ENCODE peak calls at places on chromosomes 11 and 22, in four cellular contexts. One of them, this sample, is unnamed.

GRCh38 chr11:14542384-14542783 is 22.2 kb upstream of the PSMA1 start:
- DNase-seq in GM23248: no peak
- DNase-seq in naive thymus-derived CD4-positive, alpha-beta T cell: no peak
- DNase-seq in activated CD4-positive, alpha-beta T cell treated with anti-CD3 and anti-CD28 coated beads, Interleukin-2, amount 50 U/mL, for 24 hours: no peak
- DNase-seq in this sample: no peak

GRCh38 chr22:37431366-37431765 is 4.1 kb upstream of the ELFN2 start:
- DNase-seq in GM23248: peak; percentile 17
- DNase-seq in activated CD4-positive, alpha-beta T cell treated with anti-CD3 and anti-CD28 coated beads, Interleukin-2, amount 50 U/mL, for 24 hours: no peak
- DNase-seq in naive thymus-derived CD4-positive, alpha-beta T cell: no peak
- DNase-seq in this sample: no peak

GRCh38 chr11:10080134-10080533 is 213.9 kb downstream of the SBF2 start:
- DNase-seq in naive thymus-derived CD4-positive, alpha-beta T cell: no peak
- DNase-seq in activated CD4-positive, alpha-beta T cell treated with anti-CD3 and anti-CD28 coated beads, Interleukin-2, amount 50 U/mL, for 24 hours: no peak
- DNase-seq in GM23248: no peak
- DNase-seq in this sample: no peak

GRCh38 chr11:131580466-131580865 is 210.1 kb downstream of the NTM start:
- DNase-seq in GM23248: peak; percentile 72
- DNase-seq in naive thymus-derived CD4-positive, alpha-beta T cell: no peak
- DNase-seq in activated CD4-positive, alpha-beta T cell treated with anti-CD3 and anti-CD28 coated beads, Interleukin-2, amount 50 U/mL, for 24 hours: no peak
- DNase-seq in this sample: no peak

GRCh38 chr22:22201185-22201924 is 43.2 kb upstream of the VPREB1 start:
- DNase-seq in naive thymus-derived CD4-positive, alpha-beta T cell: peak; percentile 40
- DNase-seq in GM23248: peak; percentile 46
- DNase-seq in activated CD4-positive, alpha-beta T cell treated with anti-CD3 and anti-CD28 coated beads, Interleukin-2, amount 50 U/mL, for 24 hours: peak; percentile 50
- DNase-seq in this sample: no peak

GRCh38 chr22:25780673-25781072 is 38.7 kb downstream of the MYO18B start:
- DNase-seq in activated CD4-positive, alpha-beta T cell treated with anti-CD3 and anti-CD28 coated beads, Interleukin-2, amount 50 U/mL, for 24 hours: no peak
- DNase-seq in GM23248: no peak
- DNase-seq in naive thymus-derived CD4-positive, alpha-beta T cell: no peak
- DNase-seq in this sample: no peak

GRCh38 chr22:42990131-42990838 is 24.7 kb downstream of the PACSIN2 start:
- DNase-seq in activated CD4-positive, alpha-beta T cell treated with anti-CD3 and anti-CD28 coated beads, Interleukin-2, amount 50 U/mL, for 24 hours: no peak
- DNase-seq in GM23248: peak; percentile 97
- DNase-seq in naive thymus-derived CD4-positive, alpha-beta T cell: no peak
- DNase-seq in this sample: no peak

GRCh38 chr11:1831338-1832180 is 3.2 kb upstream of the SYT8 start:
- DNase-seq in GM23248: no peak
- DNase-seq in activated CD4-positive, alpha-beta T cell treated with anti-CD3 and anti-CD28 coated beads, Interleukin-2, amount 50 U/mL, for 24 hours: no peak
- DNase-seq in naive thymus-derived CD4-positive, alpha-beta T cell: no peak
- DNase-seq in this sample: no peak

GRCh38 chr11:61026121-61027031 is 54.9 kb downstream of the CD6 start:
- DNase-seq in activated CD4-positive, alpha-beta T cell treated with anti-CD3 and anti-CD28 coated beads, Interleukin-2, amount 50 U/mL, for 24 hours: no peak
- DNase-seq in naive thymus-derived CD4-positive, alpha-beta T cell: peak; percentile 88
- DNase-seq in GM23248: no peak
- DNase-seq in this sample: no peak

GRCh38 chr11:65310756-65311155 is 3.9 kb upstream of the CDC42EP2 start:
- DNase-seq in GM23248: no peak
- DNase-seq in naive thymus-derived CD4-positive, alpha-beta T cell: no peak
- DNase-seq in activated CD4-positive, alpha-beta T cell treated with anti-CD3 and anti-CD28 coated beads, Interleukin-2, amount 50 U/mL, for 24 hours: no peak
- DNase-seq in this sample: no peak

GRCh38 chr22:28141614-28142013 is 222.6 kb upstream of the PITPNB start:
- DNase-seq in GM23248: peak; percentile 83
- DNase-seq in naive thymus-derived CD4-positive, alpha-beta T cell: no peak
- DNase-seq in activated CD4-positive, alpha-beta T cell treated with anti-CD3 and anti-CD28 coated beads, Interleukin-2, amount 50 U/mL, for 24 hours: no peak
- DNase-seq in this sample: no peak

GRCh38 chr11:12719221-12719620 is 45.0 kb downstream of the TEAD1 start:
- DNase-seq in GM23248: no peak
- DNase-seq in naive thymus-derived CD4-positive, alpha-beta T cell: no peak
- DNase-seq in activated CD4-positive, alpha-beta T cell treated with anti-CD3 and anti-CD28 coated beads, Interleukin-2, amount 50 U/mL, for 24 hours: no peak
- DNase-seq in this sample: no peak

GRCh38 chr11:94740975-94741707 is 27.0 kb upstream of the AMOTL1 start:
- DNase-seq in GM23248: peak; percentile 75
- DNase-seq in activated CD4-positive, alpha-beta T cell treated with anti-CD3 and anti-CD28 coated beads, Interleukin-2, amount 50 U/mL, for 24 hours: no peak
- DNase-seq in naive thymus-derived CD4-positive, alpha-beta T cell: no peak
- DNase-seq in this sample: no peak

GRCh38 chr22:20852076-20852475 is 6.5 kb downstream of the PI4KA start:
- DNase-seq in naive thymus-derived CD4-positive, alpha-beta T cell: no peak
- DNase-seq in GM23248: no peak
- DNase-seq in activated CD4-positive, alpha-beta T cell treated with anti-CD3 and anti-CD28 coated beads, Interleukin-2, amount 50 U/mL, for 24 hours: no peak
- DNase-seq in this sample: no peak

GRCh38 chr22:37416806-37417205 is 10.5 kb downstream of the ELFN2 start:
- DNase-seq in GM23248: no peak
- DNase-seq in activated CD4-positive, alpha-beta T cell treated with anti-CD3 and anti-CD28 coated beads, Interleukin-2, amount 50 U/mL, for 24 hours: no peak
- DNase-seq in naive thymus-derived CD4-positive, alpha-beta T cell: no peak
- DNase-seq in this sample: no peak

GRCh38 chr22:24134090-24134846 is 47.0 kb upstream of the SUSD2 start:
- DNase-seq in activated CD4-positive, alpha-beta T cell treated with anti-CD3 and anti-CD28 coated beads, Interleukin-2, amount 50 U/mL, for 24 hours: no peak
- DNase-seq in GM23248: no peak
- DNase-seq in naive thymus-derived CD4-positive, alpha-beta T cell: peak; percentile 94
- DNase-seq in this sample: no peak

GRCh38 chr11:26194871-26195270 is 137.1 kb upstream of the ANO3 start:
- DNase-seq in naive thymus-derived CD4-positive, alpha-beta T cell: no peak
- DNase-seq in GM23248: no peak
- DNase-seq in activated CD4-positive, alpha-beta T cell treated with anti-CD3 and anti-CD28 coated beads, Interleukin-2, amount 50 U/mL, for 24 hours: no peak
- DNase-seq in this sample: no peak

GRCh38 chr11:18419040-18419439 is 6.9 kb downstream of the LDHC start:
- DNase-seq in activated CD4-positive, alpha-beta T cell treated with anti-CD3 and anti-CD28 coated beads, Interleukin-2, amount 50 U/mL, for 24 hours: no peak
- DNase-seq in naive thymus-derived CD4-positive, alpha-beta T cell: no peak
- DNase-seq in GM23248: no peak
- DNase-seq in this sample: no peak

GRCh38 chr11:69333149-69333710 is 39.3 kb downstream of the MYEOV start:
- DNase-seq in naive thymus-derived CD4-positive, alpha-beta T cell: no peak
- DNase-seq in activated CD4-positive, alpha-beta T cell treated with anti-CD3 and anti-CD28 coated beads, Interleukin-2, amount 50 U/mL, for 24 hours: no peak
- DNase-seq in GM23248: no peak
- DNase-seq in this sample: no peak

This sample was measured in cardiac septum.